ENCODE peak calls at places on chromosomes 5 and 9, in seven cellular contexts. M is K562, S is A549, I is HCT116, N is GM12878, U is HepG2, Z is Panc1. F is an unnamed sample.
A peak's percentile ranks its signal among the peaks of the same experiment; 100 is the strongest.

GRCh38 chr9:34723141-34723540 is 13.2 kb upstream of the CCL21 start:
- DNase-seq in M (no peak), S (no peak), I (no peak), N (no peak), U (no peak), Z (no peak), F (no peak)

GRCh38 chr9:19788614-19789271 is at the start of gene SLC24A2:
- DNase-seq in M (no peak), S (no peak), I (no peak), N (no peak), U (no peak), Z (no peak), F (no peak)

GRCh38 chr5:88203977-88204735 is 64.5 kb downstream of the TMEM161B start:
- DNase-seq in M (no peak), S (no peak), I (no peak), N (no peak), U (no peak), Z (no peak), F (no peak)

GRCh38 chr5:15421798-15422456 is 78.1 kb upstream of the FBXL7 start:
- DNase-seq in M (no peak), S (no peak), I (no peak), N (no peak), U (no peak), Z (no peak), F (no peak)

GRCh38 chr9:35689601-35690446 is at the start of gene TPM2:
- DNase-seq in M (peak; percentile 19), S (peak; percentile 88), I (peak; percentile 33), N (no peak), U (no peak), Z (no peak), F (no peak)

GRCh38 chr5:78320461-78320860 is 26.0 kb upstream of the AP3B1 start:
- DNase-seq in M (no peak), S (peak; percentile 33), I (peak; percentile 19), N (no peak), U (peak; percentile 15), Z (no peak), F (no peak)

GRCh38 chr9:96048116-96048953 is 172.8 kb downstream of the ERCC6L2 start:
- DNase-seq in M (no peak), S (no peak), I (no peak), N (no peak), U (peak; percentile 51), Z (no peak), F (no peak)

GRCh38 chr5:17305964-17306725 is 88.7 kb downstream of the BASP1 start:
- DNase-seq in M (no peak), S (peak; percentile 99), I (no peak), N (no peak), U (peak; percentile 9), Z (peak; percentile 57), F (no peak)

GRCh38 chr5:142826741-142827492 is 56.7 kb downstream of the ARHGAP26 start:
- DNase-seq in M (no peak), S (peak; percentile 47), I (peak; percentile 87), N (no peak), U (no peak), Z (peak; percentile 66), F (peak; percentile 85)

GRCh38 chr9:96554801-96555566 is 64.7 kb downstream of the CDC14B start:
- DNase-seq in M (no peak), S (no peak), I (no peak), N (no peak), U (no peak), Z (no peak), F (no peak)

GRCh38 chr5:141858084-141858765 is 20.0 kb downstream of the PCDH1 start:
- DNase-seq in M (no peak), S (no peak), I (no peak), N (no peak), U (no peak), Z (no peak), F (no peak)

GRCh38 chr5:1502046-1502736 is 21.6 kb downstream of the LPCAT1 start:
- DNase-seq in M (peak; percentile 83), S (no peak), I (no peak), N (no peak), U (no peak), Z (no peak), F (peak; percentile 75)

GRCh38 chr5:38831909-38832308 is 13.9 kb upstream of the OSMR start:
- DNase-seq in M (peak; percentile 25), S (peak; percentile 66), I (no peak), N (no peak), U (peak; percentile 14), Z (no peak), F (peak; percentile 3)

GRCh38 chr9:108609227-108609894 is 246.4 kb downstream of the ACTL7B start:
- DNase-seq in M (no peak), S (no peak), I (no peak), N (no peak), U (no peak), Z (no peak), F (no peak)

GRCh38 chr5:166768536-166768935 is 1522.9 kb upstream of the WWC1 start:
- DNase-seq in M (no peak), S (no peak), I (no peak), N (no peak), U (no peak), Z (no peak), F (no peak)

GRCh38 chr5:6158974-6159863 is 219.1 kb downstream of the MED10 start:
- DNase-seq in M (no peak), S (peak; percentile 95), I (no peak), N (no peak), U (peak; percentile 12), Z (peak; percentile 79), F (no peak)

GRCh38 chr9:134966697-134967546 is 49.2 kb upstream of the FCN1 start:
- DNase-seq in M (no peak), S (no peak), I (no peak), N (no peak), U (no peak), Z (no peak), F (no peak)

GRCh38 chr9:26463841-26464240 is 428.8 kb downstream of the CAAP1 start:
- DNase-seq in M (no peak), S (no peak), I (no peak), N (no peak), U (no peak), Z (no peak), F (no peak)

GRCh38 chr5:153496835-153497234 is 6.4 kb downstream of the GRIA1 start:
- DNase-seq in M (peak; percentile 19), S (peak; percentile 7), I (peak; percentile 13), N (no peak), U (no peak), Z (peak; percentile 8), F (no peak)

GRCh38 chr9:87968155-87968554 is 6.2 kb downstream of the CDK20 start:
- DNase-seq in M (no peak), S (no peak), I (no peak), N (no peak), U (no peak), Z (no peak), F (no peak)

GRCh38 chr9:90445391-90445790 is 197.2 kb downstream of the DIRAS2 start:
- DNase-seq in M (no peak), S (no peak), I (no peak), N (no peak), U (no peak), Z (no peak), F (no peak)

GRCh38 chr5:173329370-173330150 is 1.3 kb upstream of the STC2 start:
- DNase-seq in M (no peak), S (peak; percentile 59), I (peak; percentile 50), N (peak; percentile 25), U (peak; percentile 72), Z (no peak), F (no peak)
- TF ChIP-seq CTCF in M (no peak), S (peak; percentile 30), I (peak; percentile 21), N (peak; percentile 12), U (peak; percentile 82), Z (peak; percentile 71), F (no peak)

GRCh38 chr5:131758520-131758900 is 38.3 kb downstream of the FNIP1 start:
- DNase-seq in M (no peak), S (no peak), I (no peak), N (no peak), U (no peak), Z (no peak), F (no peak)
- TF ChIP-seq REST in M (no peak), S (no peak), I (no peak), N (no peak), U (no peak), Z (no peak), F (no peak)

DNA sequence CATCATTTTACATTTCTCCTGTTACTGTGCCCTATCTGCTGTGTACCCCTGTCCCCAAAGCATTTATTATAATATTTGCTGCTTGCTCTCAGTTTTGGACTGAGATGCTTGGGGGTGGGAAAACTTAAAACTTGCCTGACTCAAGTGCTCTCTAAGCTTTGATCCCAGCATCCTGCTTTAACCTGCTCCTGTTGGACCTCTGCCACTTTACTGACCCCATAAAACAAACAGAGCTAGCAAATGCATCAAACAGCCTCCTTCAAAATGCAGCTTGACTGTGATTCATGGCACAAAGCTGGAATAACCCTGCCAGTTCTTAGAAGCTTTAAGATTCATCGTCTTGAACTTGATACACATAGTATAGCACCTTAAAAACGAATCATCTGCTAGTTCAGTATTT is 212.5 kb downstream of the DEPDC1B start:
- DNase-seq in M (no peak), S (peak; percentile 75), I (no peak), N (no peak), U (peak; percentile 88), Z (no peak), F (no peak)
- H3K4me3 ChIP-seq in M (no peak overlapping the region), S (peak overlapping the region; percentile 23), I (no peak overlapping the region), N (no peak overlapping the region), U (peak overlapping the region; percentile 76), Z (no peak overlapping the region), F (no peak overlapping the region)

GRCh38 chr9:81552571-81552970 is 136.8 kb downstream of the TLE1 start:
- DNase-seq in M (no peak), S (no peak), I (no peak), N (no peak), U (peak; percentile 65), Z (no peak), F (no peak)
- TF ChIP-seq CTCF in M (no peak), S (no peak), I (no peak), N (no peak), U (no peak), Z (peak; percentile 29), F (no peak)

F was measured in HL-60.